ENCODE peak calls at places on chromosomes 11 and 22, in four cellular contexts. One of them, this sample, is unnamed.

GRCh38 chr11:73225001-73225686 is 7.1 kb downstream of the P2RY2 start:
- DNase-seq in CD4-positive, CD25-positive, alpha-beta regulatory T cell: no peak
- DNase-seq in K562: no peak
- DNase-seq in cardiac muscle cell: no peak
- DNase-seq in this sample: no peak

GRCh38 chr22:28826921-28827320 is 26.6 kb upstream of the XBP1 start:
- DNase-seq in CD4-positive, CD25-positive, alpha-beta regulatory T cell: no peak
- DNase-seq in K562: no peak
- DNase-seq in cardiac muscle cell: no peak
- DNase-seq in this sample: no peak

GRCh38 chr11:130390071-130390758 is 38.2 kb downstream of the ADAMTS8 start:
- DNase-seq in CD4-positive, CD25-positive, alpha-beta regulatory T cell: no peak
- DNase-seq in K562: no peak
- DNase-seq in cardiac muscle cell: peak; percentile 74
- DNase-seq in this sample: no peak

GRCh38 chr11:92627615-92628201 is 341.7 kb upstream of the MTNR1B start:
- DNase-seq in CD4-positive, CD25-positive, alpha-beta regulatory T cell: no peak
- DNase-seq in K562: no peak
- DNase-seq in cardiac muscle cell: no peak
- DNase-seq in this sample: no peak

GRCh38 chr11:96313163-96313562 is 29.8 kb downstream of the MAML2 start:
- DNase-seq in CD4-positive, CD25-positive, alpha-beta regulatory T cell: no peak
- DNase-seq in K562: no peak
- DNase-seq in cardiac muscle cell: no peak
- DNase-seq in this sample: no peak

GRCh38 chr11:19919050-19919561 is 206.5 kb downstream of the NAV2 start:
- DNase-seq in CD4-positive, CD25-positive, alpha-beta regulatory T cell: no peak
- DNase-seq in K562: no peak
- DNase-seq in cardiac muscle cell: peak; percentile 93
- DNase-seq in this sample: peak; percentile 79

GRCh38 chr22:37223965-37224551 is 11.8 kb upstream of the SSTR3 start:
- DNase-seq in CD4-positive, CD25-positive, alpha-beta regulatory T cell: peak; percentile 83
- DNase-seq in K562: no peak
- DNase-seq in cardiac muscle cell: no peak
- DNase-seq in this sample: no peak

GRCh38 chr11:926341-926916 is 759 bp downstream of the AP2A2 start:
- DNase-seq in CD4-positive, CD25-positive, alpha-beta regulatory T cell: no peak
- DNase-seq in K562: peak; percentile 74
- DNase-seq in cardiac muscle cell: peak; percentile 58
- DNase-seq in this sample: no peak

GRCh38 chr11:72721689-72722049 is 30.5 kb downstream of the ARAP1 start:
- DNase-seq in CD4-positive, CD25-positive, alpha-beta regulatory T cell: peak; percentile 60
- DNase-seq in K562: no peak
- DNase-seq in cardiac muscle cell: peak; percentile 62
- DNase-seq in this sample: peak; percentile 79

GRCh38 chr11:93648168-93648567 is 13.3 kb upstream of the CEP295 start:
- DNase-seq in CD4-positive, CD25-positive, alpha-beta regulatory T cell: peak; percentile 23
- DNase-seq in K562: no peak
- DNase-seq in cardiac muscle cell: peak; percentile 36
- DNase-seq in this sample: no peak

GRCh38 chr22:49415219-49415951 is 412.3 kb downstream of the BRD1 start:
- DNase-seq in CD4-positive, CD25-positive, alpha-beta regulatory T cell: no peak
- DNase-seq in K562: no peak
- DNase-seq in cardiac muscle cell: no peak
- DNase-seq in this sample: no peak

GRCh38 chr11:117220568-117220967 is 11.3 kb downstream of the PCSK7 start:
- DNase-seq in CD4-positive, CD25-positive, alpha-beta regulatory T cell: no peak
- DNase-seq in K562: no peak
- DNase-seq in cardiac muscle cell: peak; percentile 73
- DNase-seq in this sample: no peak

GRCh38 chr11:86174101-86175046 is 70.2 kb upstream of the EED start:
- DNase-seq in CD4-positive, CD25-positive, alpha-beta regulatory T cell: peak; percentile 46
- DNase-seq in K562: peak; percentile 77
- DNase-seq in cardiac muscle cell: peak; percentile 98
- DNase-seq in this sample: peak; percentile 89

DNA sequence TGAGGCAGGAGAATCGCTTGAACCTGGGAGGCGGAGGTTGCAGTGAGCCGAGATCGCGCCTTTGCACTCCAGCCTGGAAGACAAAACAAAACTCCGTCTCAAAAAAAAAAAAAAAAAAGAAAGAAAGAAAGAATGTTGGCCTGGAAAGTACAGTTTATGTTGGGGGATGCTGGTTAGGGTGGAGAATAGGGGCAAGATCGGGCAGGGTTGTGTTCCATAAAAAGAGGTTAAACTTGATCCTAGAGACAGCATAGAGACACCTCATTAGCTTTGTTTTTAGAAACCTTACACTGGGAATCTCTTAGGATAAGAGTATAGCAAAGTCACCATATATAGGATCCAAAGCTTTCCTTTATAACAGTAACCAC is 1.9 kb upstream of the FTH1 start:
- DNase-seq in CD4-positive, CD25-positive, alpha-beta regulatory T cell: no peak
- DNase-seq in K562: no peak
- DNase-seq in cardiac muscle cell: no peak
- DNase-seq in this sample: no peak
- H3K4me1 ChIP-seq in CD4-positive, CD25-positive, alpha-beta regulatory T cell: peaks cover 38% of the 10 kb centered on the region
- H3K4me1 ChIP-seq in K562: peaks cover 50% of the 10 kb centered on the region
- H3K4me1 ChIP-seq in cardiac muscle cell: peaks cover 36% of the 10 kb centered on the region
- H3K4me1 ChIP-seq in this sample: no peaks in the 10 kb centered on the region

DNA sequence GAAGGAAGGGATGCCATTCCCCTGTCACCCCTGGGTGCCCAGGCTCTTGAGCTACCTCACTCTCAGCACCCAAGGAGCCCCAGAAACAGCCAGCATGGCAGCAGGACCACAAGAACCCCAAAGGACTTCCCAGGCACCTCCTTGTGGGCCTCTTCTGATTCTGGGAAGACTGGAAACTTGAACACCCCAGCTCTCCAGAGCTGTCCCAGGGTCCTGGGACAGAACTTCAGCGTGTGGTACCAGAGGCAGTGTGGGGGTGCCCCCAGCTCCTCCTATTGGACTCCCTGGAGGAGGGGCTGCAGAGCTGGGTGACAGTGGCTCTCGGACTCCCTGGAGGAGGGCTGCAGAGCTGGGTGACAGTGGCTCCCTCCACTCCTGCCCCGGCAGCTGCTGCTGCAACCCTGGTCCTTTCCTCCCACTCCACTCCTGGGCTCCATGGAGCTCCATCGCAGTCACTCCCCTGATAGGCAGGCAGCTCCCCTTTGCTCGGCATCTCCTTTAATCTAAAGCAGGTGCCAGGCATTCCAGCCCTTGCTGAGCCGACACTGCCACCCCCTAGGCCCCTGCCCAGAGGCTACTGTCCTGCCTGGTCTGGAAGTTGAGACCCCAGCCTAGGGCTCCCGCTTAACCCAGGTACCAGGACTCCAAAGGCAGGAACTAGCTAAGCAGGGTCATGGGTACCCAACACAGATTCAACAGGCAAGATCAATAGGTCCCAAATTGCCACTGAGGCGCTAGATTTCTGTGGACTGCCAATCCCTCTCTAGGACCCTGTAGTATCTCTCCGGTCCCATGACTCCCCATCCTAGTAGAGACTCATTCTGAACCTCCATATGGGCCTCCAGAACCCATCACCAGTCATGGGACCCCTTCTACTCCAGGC is 2.7 kb downstream of the BCL9L start:
- DNase-seq in CD4-positive, CD25-positive, alpha-beta regulatory T cell: no peak
- DNase-seq in K562: no peak
- DNase-seq in cardiac muscle cell: no peak
- DNase-seq in this sample: peak; percentile 52
- H3K4me1 ChIP-seq in CD4-positive, CD25-positive, alpha-beta regulatory T cell: peaks cover 82% of the 10 kb centered on the region
- H3K4me1 ChIP-seq in K562: peaks cover 67% of the 10 kb centered on the region
- H3K4me1 ChIP-seq in cardiac muscle cell: peaks cover 54% of the 10 kb centered on the region
- H3K4me1 ChIP-seq in this sample: peaks cover 49% of the 10 kb centered on the region

DNA sequence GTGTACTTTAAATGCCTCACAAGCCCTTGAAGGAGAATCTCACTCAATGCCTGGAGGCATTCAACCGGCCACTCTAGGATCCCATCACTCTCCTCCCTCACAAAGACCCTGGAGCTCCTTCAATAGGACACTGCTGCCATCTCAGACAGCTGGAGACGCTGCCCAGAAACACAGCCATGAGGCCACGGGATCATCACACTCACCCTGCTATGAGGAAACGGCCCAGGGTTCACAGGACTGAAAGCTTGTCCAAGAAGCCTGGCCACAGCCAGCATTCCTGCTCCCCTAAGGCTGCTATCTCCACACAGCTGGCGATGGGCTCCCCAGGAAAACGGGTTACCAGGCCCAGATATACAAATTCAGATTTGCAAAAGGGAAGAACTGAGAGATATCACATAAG is 13.2 kb downstream of the CARS1 start:
- DNase-seq in CD4-positive, CD25-positive, alpha-beta regulatory T cell: no peak
- DNase-seq in K562: no peak
- DNase-seq in cardiac muscle cell: peak; percentile 47
- DNase-seq in this sample: peak; percentile 55
- H3K4me1 ChIP-seq in CD4-positive, CD25-positive, alpha-beta regulatory T cell: peaks cover 2% of the 10 kb centered on the region
- H3K4me1 ChIP-seq in K562: no peaks in the 10 kb centered on the region
- H3K4me1 ChIP-seq in cardiac muscle cell: no peaks in the 10 kb centered on the region
- H3K4me1 ChIP-seq in this sample: peaks cover 42% of the 10 kb centered on the region

GRCh38 chr22:46354176-46354992 is 18.9 kb downstream of the TRMU start:
- DNase-seq in CD4-positive, CD25-positive, alpha-beta regulatory T cell: no peak
- DNase-seq in K562: no peak
- DNase-seq in cardiac muscle cell: no peak
- DNase-seq in this sample: no peak

GRCh38 chr22:46356496-46357185 is 21.1 kb downstream of the TRMU start:
- DNase-seq in CD4-positive, CD25-positive, alpha-beta regulatory T cell: no peak
- DNase-seq in K562: no peak
- DNase-seq in cardiac muscle cell: no peak
- DNase-seq in this sample: no peak

GRCh38 chr22:46355996-46356471 is 20.5 kb downstream of the TRMU start:
- DNase-seq in CD4-positive, CD25-positive, alpha-beta regulatory T cell: no peak
- DNase-seq in K562: no peak
- DNase-seq in cardiac muscle cell: no peak
- DNase-seq in this sample: no peak

GRCh38 chr22:46354993-46355305 is 19.4 kb downstream of the TRMU start:
- DNase-seq in CD4-positive, CD25-positive, alpha-beta regulatory T cell: no peak
- DNase-seq in K562: no peak
- DNase-seq in cardiac muscle cell: no peak
- DNase-seq in this sample: no peak

DNA sequence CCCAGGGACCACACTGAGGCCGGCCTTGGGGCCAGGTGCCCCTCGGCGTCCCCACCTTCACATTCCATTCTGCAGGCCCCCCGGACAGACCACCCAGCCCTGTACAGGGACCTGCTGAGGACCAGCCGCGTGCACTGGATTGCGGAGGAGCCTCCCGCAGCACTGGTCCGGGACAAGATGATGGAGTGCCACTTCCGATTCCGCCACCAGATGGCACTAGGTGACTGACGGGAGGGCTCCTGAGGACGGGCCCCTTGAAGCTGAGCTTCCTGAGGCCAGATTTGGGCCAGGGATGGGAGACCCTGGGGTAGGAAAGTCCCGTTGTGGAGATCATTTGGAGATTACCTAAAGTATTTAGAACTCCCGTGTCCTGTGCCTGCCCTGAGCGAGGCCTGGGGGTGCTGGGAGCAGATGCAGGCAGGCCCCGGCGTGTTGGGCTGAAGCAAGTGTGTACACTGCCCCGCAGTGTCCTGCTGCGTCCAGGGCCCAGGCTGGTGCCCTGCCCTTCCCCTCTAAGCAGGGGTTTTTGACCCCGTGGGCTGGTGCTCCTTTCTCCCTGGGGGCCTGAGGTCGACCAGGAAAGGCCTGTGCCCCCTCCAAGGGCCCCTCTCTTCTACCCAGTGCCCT is 20.0 kb downstream of the TRMU start:
- DNase-seq in CD4-positive, CD25-positive, alpha-beta regulatory T cell: peak; percentile 51
- DNase-seq in K562: peak; percentile 66
- DNase-seq in cardiac muscle cell: peak; percentile 68
- DNase-seq in this sample: peak; percentile 75
- H3K4me1 ChIP-seq in CD4-positive, CD25-positive, alpha-beta regulatory T cell: no peaks in the 10 kb centered on the region
- H3K4me1 ChIP-seq in K562: no peaks in the 10 kb centered on the region
- H3K4me1 ChIP-seq in cardiac muscle cell: no peaks in the 10 kb centered on the region
- H3K4me1 ChIP-seq in this sample: no peaks in the 10 kb centered on the region

This sample was measured in right lobe of liver.